ENCODE peak calls at places on chromosomes 5 and 9, in six cellular contexts. V is GDM1; H is activated CD4-positive, CD25-positive, alpha-beta regulatory T cell treated with anti-CD3 and anti-CD28 coated beads, Interleukin-2, amount 50 U/mL, for 72 hours; A is GM20000; G is T-helper 2 cell; Q is adipocyte. D is an unnamed sample.

GRCh38 chr9:22244141-22245011 is 202.2 kb upstream of the DMRTA1 start:
- DNase-seq in V (peak; percentile 8), A (peak; percentile 20), H (no peak), Q (peak; percentile 79), G (no peak), D (peak; percentile 17)

GRCh38 chr9:124834586-124834985 is 18.7 kb upstream of the WDR38 start:
- DNase-seq in A (no peak), G (no peak), Q (no peak), H (no peak), V (no peak), D (no peak)

GRCh38 chr9:37325778-37326177 is 96.7 kb upstream of the GRHPR start:
- DNase-seq in A (no peak), V (no peak), G (no peak), H (no peak), Q (no peak), D (no peak)

GRCh38 chr5:18799482-18800128 is 1165.3 kb downstream of the TAF11L14 start:
- DNase-seq in H (no peak), A (no peak), Q (no peak), V (no peak), G (no peak), D (no peak)

GRCh38 chr9:70085241-70085640 is 41.6 kb downstream of the MAMDC2 start:
- DNase-seq in A (no peak), Q (peak; percentile 52), V (no peak), G (no peak), H (no peak), D (no peak)

GRCh38 chr5:43066799-43067741 is 27.0 kb upstream of the ANXA2R start:
- DNase-seq in V (peak; percentile 80), G (peak; percentile 64), H (peak; percentile 81), A (peak; percentile 77), Q (peak; percentile 87), D (peak; percentile 93)

GRCh38 chr9:92294297-92294676 is 790 bp upstream of the IARS1 start:
- DNase-seq in H (peak; percentile 34), Q (peak; percentile 29), V (no peak), A (no peak), G (no peak), D (peak; percentile 22)

GRCh38 chr5:133801955-133802751 is 166.3 kb downstream of the C5orf15 start:
- DNase-seq in Q (peak; percentile 40), V (no peak), G (no peak), A (no peak), H (no peak), D (no peak)

GRCh38 chr9:70127540-70128416 is 84.1 kb downstream of the MAMDC2 start:
- DNase-seq in V (no peak), Q (peak; percentile 35), A (no peak), G (no peak), H (no peak), D (no peak)

GRCh38 chr5:141618030-141618803 is 583 bp downstream of the DIAPH1 start:
- DNase-seq in H (no peak), V (peak; percentile 28), A (peak; percentile 57), G (no peak), Q (peak; percentile 58), D (peak; percentile 60)

GRCh38 chr5:138032028-138032571 is 779 bp downstream of the FAM13B start:
- DNase-seq in Q (peak; percentile 65), H (no peak), G (peak; percentile 11), V (peak; percentile 82), A (peak; percentile 74), D (peak; percentile 58)

D was measured in G401.